ENCODE peak calls at places on chromosomes 16 and 17, in six cellular contexts. Q is neural progenitor cell; C is stimulated activated CD4-positive, alpha-beta T cell treated with anti-CD3 and anti-CD28 coated beads, Interleukin-4, amount 100 ng/mL, for 1 hour; I is prostate gland; Y is small intestine; R is A172. Z is an unnamed sample.

GRCh38 chr17:59494757-59495368 is 70.5 kb upstream of the DHX40 start:
- DNase-seq in Q (no peak), C (no peak), I (no peak), Y (no peak), R (no peak), Z (no peak)

GRCh38 chr16:46976550-46976949 is 3.1 kb upstream of the DNAJA2 start:
- DNase-seq in Q (no peak), C (no peak), I (peak), Y (peak), R (no peak), Z (no peak)

GRCh38 chr16:68265078-68265925 is 976 bp downstream of the SLC7A6 start:
- DNase-seq in Q (peak), C (peak), I (peak), Y (peak), R (peak), Z (no peak)

GRCh38 chr17:34998205-34998604 is 17.9 kb downstream of the LIG3 start:
- DNase-seq in Q (peak), C (peak), I (peak), Y (peak), R (peak), Z (no peak)

GRCh38 chr16:23387666-23388065 is 65.3 kb downstream of the COG7 start:
- DNase-seq in Q (no peak), C (no peak), I (no peak), Y (no peak), R (no peak), Z (no peak)

GRCh38 chr17:20189322-20189721 is 180.2 kb downstream of the SPECC1 start:
- DNase-seq in Q (peak), C (no peak), I (no peak), Y (peak), R (peak), Z (no peak)

GRCh38 chr17:67995568-67996191 is 589 bp downstream of the C17orf58 start:
- DNase-seq in Q (peak), C (peak), I (peak), Y (peak), R (no peak), Z (no peak)

GRCh38 chr16:66647866-66648265 is 43.4 kb downstream of the CMTM3 start:
- DNase-seq in Q (no peak), C (no peak), I (no peak), Y (no peak), R (no peak), Z (no peak)

GRCh38 chr17:5516060-5516792 is 29.9 kb downstream of the MIS12 start:
- DNase-seq in Q (no peak), C (no peak), I (no peak), Y (no peak), R (peak), Z (no peak)

GRCh38 chr17:19750835-19751234 is 2.7 kb upstream of the ALDH3A1 start:
- DNase-seq in Q (no peak), C (no peak), I (no peak), Y (no peak), R (peak), Z (no peak)

GRCh38 chr17:30450125-30451027 is 26.8 kb upstream of the GOSR1 start:
- DNase-seq in Q (no peak), C (no peak), I (no peak), Y (no peak), R (no peak), Z (no peak)

Z was measured in NCI-H187.